ENCODE peak calls at places on chromosomes 7 and 10, in seven cellular contexts. H is heart left ventricle, A is tibial artery, U is neural progenitor cell, B is bronchial epithelial cell, R is prostate gland, Y is cardiac fibroblast. I is an unnamed sample.

GRCh38 chr10:118983263-118983662 is 46.3 kb upstream of the NANOS1 start:
- DNase-seq in U (no peak), Y (peak; percentile 13), H (no peak), R (no peak), A (no peak), B (no peak), I (no peak)

GRCh38 chr10:31769564-31769963 is 159.1 kb downstream of the ARHGAP12 start:
- DNase-seq in B (peak; percentile 69), A (no peak), Y (no peak), U (no peak), H (no peak), R (no peak), I (no peak)

GRCh38 chr10:61897671-61898434 is 3.6 kb upstream of the ARID5B start:
- DNase-seq in R (no peak), U (peak; percentile 62), A (peak; percentile 51), B (peak; percentile 42), H (peak; percentile 38), Y (peak; percentile 74), I (no peak)

GRCh38 chr10:79266543-79267312 is 80.5 kb upstream of the PPIF start:
- DNase-seq in U (no peak), Y (peak; percentile 94), A (peak; percentile 86), H (peak; percentile 78), R (no peak), B (peak; percentile 84), I (no peak)

GRCh38 chr7:121279060-121279620 is 49.7 kb upstream of the WNT16 start:
- DNase-seq in H (no peak), B (no peak), U (no peak), Y (peak; percentile 4), R (no peak), A (no peak), I (no peak)

GRCh38 chr10:88728107-88728763 is 22.2 kb downstream of the LIPK start:
- DNase-seq in A (no peak), U (peak; percentile 81), R (no peak), Y (peak; percentile 4), H (no peak), B (no peak), I (no peak)

GRCh38 chr7:138848056-138848975 is 50.3 kb upstream of the ATP6V0A4 start:
- DNase-seq in A (no peak), B (no peak), R (no peak), Y (peak; percentile 20), U (no peak), H (no peak), I (no peak)

GRCh38 chr10:6102128-6102527 is 13.3 kb downstream of the RBM17 start:
- DNase-seq in B (no peak), A (no peak), Y (no peak), H (no peak), U (no peak), R (no peak), I (no peak)

GRCh38 chr7:32892521-32893224 is 1.1 kb upstream of the KBTBD2 start:
- DNase-seq in U (peak; percentile 69), A (peak; percentile 48), Y (peak; percentile 81), R (peak; percentile 28), B (peak; percentile 84), H (peak; percentile 52), I (no peak)

GRCh38 chr7:3408814-3409595 is 108.0 kb downstream of the SDK1 start:
- DNase-seq in R (no peak), H (no peak), B (no peak), U (no peak), A (no peak), Y (no peak), I (no peak)

GRCh38 chr10:69344591-69345244 is 66.4 kb downstream of the HK1 start:
- DNase-seq in Y (no peak), H (no peak), B (no peak), U (no peak), A (no peak), R (no peak), I (no peak)

GRCh38 chr7:951881-952547 is 2.5 kb downstream of the ADAP1 start:
- DNase-seq in U (peak; percentile 1), Y (no peak), H (no peak), A (no peak), R (no peak), B (no peak), I (no peak)

GRCh38 chr7:141664450-141664849 is 37.5 kb downstream of the DENND11 start:
- DNase-seq in Y (no peak), R (no peak), U (no peak), B (no peak), A (no peak), H (no peak), I (no peak)

GRCh38 chr7:27946351-27946750 is 206.4 kb downstream of the TAX1BP1 start:
- DNase-seq in A (no peak), U (no peak), H (no peak), Y (no peak), B (no peak), R (no peak), I (no peak)

GRCh38 chr10:87092356-87092860 is 2.2 kb downstream of the GLUD1 start:
- DNase-seq in R (peak; percentile 44), B (peak; percentile 34), Y (peak; percentile 61), A (no peak), U (peak; percentile 7), H (no peak), I (no peak)

GRCh38 chr7:133344275-133344674 is 91.4 kb downstream of the EXOC4 start:
- DNase-seq in B (no peak), R (no peak), Y (peak; percentile 47), A (no peak), H (no peak), U (no peak), I (no peak)

GRCh38 chr7:44379366-44380178 is 54.2 kb upstream of the CAMK2B start:
- DNase-seq in Y (peak; percentile 34), U (no peak), H (no peak), A (no peak), R (no peak), B (peak; percentile 44), I (no peak)

GRCh38 chr7:121960678-121961461 is 87.9 kb downstream of the PTPRZ1 start:
- DNase-seq in A (no peak), B (peak; percentile 97), U (peak; percentile 50), H (no peak), R (no peak), Y (peak; percentile 56), I (no peak)

GRCh38 chr7:81007053-81007452 is 88.2 kb upstream of the SEMA3C start:
- DNase-seq in U (no peak), H (no peak), A (no peak), B (no peak), R (no peak), Y (peak; percentile 28), I (no peak)

GRCh38 chr7:22728416-22729029 is 1.5 kb downstream of the IL6 start:
- DNase-seq in Y (peak; percentile 77), H (no peak), R (no peak), A (no peak), B (peak; percentile 66), U (peak; percentile 51), I (no peak)

GRCh38 chr7:30468791-30469190 is 9.8 kb downstream of the NOD1 start:
- DNase-seq in R (no peak), B (peak; percentile 76), Y (peak; percentile 80), U (no peak), H (no peak), A (no peak), I (no peak)

GRCh38 chr7:30468041-30468440 is 10.5 kb downstream of the NOD1 start:
- DNase-seq in U (no peak), A (no peak), Y (peak; percentile 53), H (no peak), B (no peak), R (no peak), I (no peak)

GRCh38 chr7:30470163-30470770 is 8.3 kb downstream of the NOD1 start:
- DNase-seq in Y (peak; percentile 64), H (no peak), B (peak; percentile 37), R (no peak), A (peak; percentile 59), U (no peak), I (no peak)

GRCh38 chr7:30470783-30471182 is 7.8 kb downstream of the NOD1 start:
- DNase-seq in U (no peak), R (no peak), B (peak; percentile 66), H (peak; percentile 57), A (peak; percentile 56), Y (peak; percentile 93), I (no peak)

DNA sequence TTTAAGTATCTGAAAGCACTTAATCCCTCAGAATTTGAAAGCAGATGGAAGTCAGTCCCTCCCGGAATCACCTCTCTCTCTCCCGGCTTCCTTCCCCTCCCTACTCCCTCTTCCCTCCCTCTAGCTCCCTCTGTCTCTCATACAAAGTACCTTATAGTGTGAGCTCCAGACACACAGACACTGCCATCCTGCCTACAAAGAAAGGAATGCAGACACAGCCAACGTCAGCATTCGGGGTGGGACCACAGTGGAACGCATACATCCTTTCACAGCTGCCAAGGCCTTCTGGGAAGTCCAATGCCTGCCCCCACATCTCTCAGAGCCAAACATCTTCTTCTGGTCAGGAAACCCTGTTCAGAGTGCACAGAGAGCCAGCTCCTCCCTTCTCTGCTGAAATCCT is 9.3 kb downstream of the NOD1 start:
- DNase-seq in B (peak; percentile 99), R (no peak), A (peak; percentile 76), H (peak; percentile 81), U (peak; percentile 85), Y (peak; percentile 100), I (no peak)
- H3K4me3 ChIP-seq in B (no peak overlapping the region), R (no peak overlapping the region), A (peak overlapping the region; percentile 24), H (no peak overlapping the region), U (no peak overlapping the region), Y (no peak overlapping the region), I (no peak overlapping the region)

DNA sequence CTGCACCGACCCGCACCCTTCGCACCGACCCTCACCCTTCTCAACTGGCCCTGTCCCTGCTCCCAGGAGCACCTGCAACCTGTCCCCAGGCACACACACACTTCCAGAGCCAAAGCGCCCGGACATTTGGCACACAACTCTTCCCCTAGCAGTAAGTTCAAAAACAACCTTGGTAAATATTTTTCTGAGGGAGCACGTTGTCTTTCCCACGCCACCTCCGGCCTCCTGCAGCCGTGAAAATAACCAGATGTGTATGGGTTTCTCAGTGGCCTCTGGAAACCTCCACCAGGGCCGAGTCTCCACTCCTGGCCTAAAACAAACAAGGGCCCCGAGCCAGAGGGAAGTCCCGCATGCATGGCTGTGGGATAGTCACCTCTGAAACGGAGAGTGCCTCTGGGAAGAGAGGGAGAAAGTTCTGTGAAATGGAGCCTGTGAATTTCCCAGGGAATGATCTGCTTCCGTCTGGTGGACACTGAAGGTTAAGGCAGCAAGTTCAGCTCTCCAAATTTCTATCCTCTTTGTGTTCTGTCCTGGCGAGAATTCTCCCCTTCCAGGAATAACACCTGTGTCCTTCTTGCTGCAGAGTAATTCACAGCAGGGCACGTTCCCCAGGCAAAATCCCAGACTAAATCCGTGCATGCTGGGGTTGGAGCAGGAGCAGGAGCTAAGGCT is 15.8 kb downstream of the PODXL start:
- DNase-seq in H (no peak), R (no peak), U (no peak), A (no peak), B (no peak), Y (peak; percentile 11), I (no peak)
- TF ChIP-seq CTCF in H (peak; percentile 47), R (peak; percentile 16), U (no peak), A (no peak), B (no peak), Y (peak; percentile 26), I (no peak)

GRCh38 chr10:103835121-103836045 is 20.0 kb downstream of the SH3PXD2A start:
- DNase-seq in U (no peak), H (peak; percentile 82), B (no peak), R (no peak), Y (peak; percentile 95), A (peak; percentile 74), I (no peak)
- H3K4me3 ChIP-seq in U (no peak overlapping the region), H (no peak overlapping the region), B (no peak overlapping the region), R (no peak overlapping the region), Y (no peak overlapping the region), A (no peak overlapping the region), I (no peak overlapping the region)

DNA sequence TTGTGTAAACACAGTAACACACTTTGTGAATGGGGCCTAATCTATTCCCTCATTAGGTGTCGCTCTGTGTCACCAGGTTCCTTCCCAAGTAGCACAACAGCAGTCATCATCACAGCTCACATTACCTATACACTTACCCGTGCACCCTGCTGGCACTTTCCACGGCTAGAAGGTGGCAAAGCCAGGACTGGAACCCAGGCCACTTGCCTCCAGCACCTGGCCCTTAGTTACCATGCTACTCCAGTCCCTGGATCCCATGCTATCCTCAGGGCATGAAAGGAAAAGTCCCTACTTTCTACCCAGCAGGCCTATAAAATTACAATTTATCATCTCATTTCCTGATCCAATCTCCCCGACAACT is 18.4 kb downstream of the SMURF1 start:
- DNase-seq in B (no peak), R (no peak), A (no peak), U (no peak), Y (no peak), H (no peak), I (no peak)
- TF ChIP-seq CTCF in B (no peak), R (no peak), A (no peak), U (no peak), Y (no peak), H (no peak), I (no peak)